ENCODE peak calls at places on chromosomes 3 and 15, in five cellular contexts. L is fibroblast of lung, D is H9, W is thoracic aorta, O is endodermal cell. B is an unnamed sample.

GRCh38 chr3:40387001-40387894 is at the start of gene ENTPD3:
- DNase-seq in L (peak), O (peak), D (peak), W (no peak), B (peak)

GRCh38 chr3:64575211-64575844 is 112.5 kb downstream of the ADAMTS9 start:
- DNase-seq in W (no peak), L (peak), O (peak), D (peak), B (peak)

GRCh38 chr3:105647047-105647446 is 221.8 kb downstream of the CBLB start:
- DNase-seq in L (peak), O (no peak), W (no peak), D (no peak), B (no peak)

GRCh38 chr3:127545711-127546457 is 44.6 kb downstream of the TPRA1 start:
- DNase-seq in L (no peak), W (no peak), O (no peak), D (no peak), B (no peak)

GRCh38 chr3:173089283-173089682 is 51.8 kb downstream of the SPATA16 start:
- DNase-seq in O (no peak), W (no peak), D (no peak), L (no peak), B (no peak)

GRCh38 chr3:170470063-170471006 is 51.7 kb downstream of the CLDN11 start:
- DNase-seq in O (no peak), L (peak), W (no peak), D (no peak), B (no peak)

GRCh38 chr3:184491011-184491576 is 70.5 kb upstream of the EPHB3 start:
- DNase-seq in W (no peak), O (peak), L (no peak), D (peak), B (no peak)

GRCh38 chr3:52245322-52246263 is at the start of gene PPM1M:
- DNase-seq in W (no peak), O (peak), D (peak), L (peak), B (no peak)

GRCh38 chr3:16147226-16147625 is 27.3 kb upstream of the GALNT15 start:
- DNase-seq in W (no peak), L (peak), D (no peak), O (peak), B (no peak)

GRCh38 chr15:81312790-81313543 is 11.0 kb downstream of the STARD5 start:
- DNase-seq in L (peak), D (no peak), O (no peak), W (peak), B (no peak)

GRCh38 chr15:33968224-33968623 is at the start of gene CHRM5:
- DNase-seq in W (no peak), O (no peak), D (no peak), L (no peak), B (no peak)

GRCh38 chr15:70440416-70441138 is 322.8 kb downstream of the UACA start:
- DNase-seq in L (no peak), O (no peak), W (no peak), D (no peak), B (no peak)

GRCh38 chr3:69411331-69411730 is 25.4 kb upstream of the FRMD4B start:
- DNase-seq in L (peak), W (no peak), D (no peak), O (no peak), B (no peak)

DNA sequence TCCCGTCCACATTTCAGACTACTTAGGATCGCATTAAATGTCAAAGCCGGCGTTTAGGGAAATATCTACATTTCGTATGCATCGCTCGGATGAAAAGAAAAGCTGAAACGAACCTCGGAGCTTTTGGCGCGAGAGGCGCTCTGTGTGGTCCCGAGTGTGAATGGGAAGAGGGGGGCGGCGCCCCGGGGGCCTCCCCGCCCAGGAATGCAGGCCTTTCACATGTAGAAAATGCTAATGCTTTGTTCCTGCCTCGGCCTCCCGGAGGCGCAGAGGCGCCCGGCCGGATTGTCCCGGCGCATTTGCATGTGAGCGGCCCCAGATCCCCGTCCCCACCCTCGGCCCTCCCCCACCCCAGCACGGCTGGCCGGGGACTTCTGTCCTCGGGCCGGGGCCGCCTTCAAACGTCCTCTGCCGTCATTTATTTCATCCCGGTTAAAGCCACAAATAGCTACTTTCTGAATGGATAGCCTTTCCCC is 37.0 kb upstream of the TRIM71 start:
- DNase-seq in W (no peak), O (peak), D (peak), L (peak), B (peak)
- TF ChIP-seq CTCF in W (no peak), O (peak), D (no peak), L (no peak), B (peak)

GRCh38 chr3:124885466-124886167 is 1.5 kb downstream of the ITGB5 start:
- DNase-seq in O (no peak), L (peak), D (peak), W (no peak), B (no peak)

GRCh38 chr3:124887177-124887995 is at the start of gene ITGB5:
- DNase-seq in W (peak), D (peak), L (peak), O (peak), B (peak)

GRCh38 chr3:124888482-124889441 is 1.6 kb upstream of the ITGB5 start:
- DNase-seq in L (no peak), O (peak), D (peak), W (no peak), B (no peak)

GRCh38 chr3:124887996-124888298 is 782 bp upstream of the ITGB5 start:
- DNase-seq in O (peak), D (no peak), W (no peak), L (no peak), B (no peak)

GRCh38 chr3:124886168-124887051 is 755 bp downstream of the ITGB5 start:
- DNase-seq in O (peak), D (peak), L (peak), W (no peak), B (peak)
- TF ChIP-seq CTCF in O (peak), D (no peak), L (no peak), W (no peak), B (no peak)

DNA sequence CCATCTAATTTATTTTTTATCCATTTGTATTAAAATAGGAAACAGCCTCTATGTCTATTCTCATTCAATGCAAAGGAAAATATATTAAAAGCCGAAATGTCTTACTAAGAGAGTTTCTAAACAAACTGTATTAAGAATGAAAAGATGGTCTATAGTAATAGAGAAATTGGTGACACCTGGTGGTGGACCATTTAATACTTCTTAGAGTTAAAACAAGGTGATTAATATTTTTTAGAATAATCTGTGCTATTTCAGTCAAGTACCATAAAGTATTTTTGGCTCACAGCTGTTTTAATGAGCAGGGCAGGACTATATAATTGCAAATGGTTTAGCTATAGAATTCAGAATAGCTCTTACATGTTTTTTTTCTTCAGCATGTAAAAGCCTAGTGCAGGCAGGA is 55.7 kb downstream of the SYNPR start:
- DNase-seq in L (no peak), D (no peak), O (no peak), W (no peak), B (no peak)
- TF ChIP-seq CTCF in L (no peak), D (peak), O (peak), W (no peak), B (no peak)

GRCh38 chr3:55675478-55675877 is 188.4 kb upstream of the WNT5A start:
- DNase-seq in L (no peak), W (no peak), D (no peak), O (no peak), B (no peak)
- TF ChIP-seq CTCF in L (no peak), W (no peak), D (no peak), O (peak), B (no peak)

GRCh38 chr15:87672309-87672897 is 584.1 kb downstream of the NTRK3 start:
- DNase-seq in L (peak), D (peak), O (peak), W (no peak), B (peak)
- TF ChIP-seq CTCF in L (peak), D (peak), O (peak), W (peak), B (peak)

GRCh38 chr15:62549345-62549970 is 384.4 kb upstream of the C2CD4B start:
- DNase-seq in L (no peak), O (peak), D (no peak), W (no peak), B (peak)
- TF ChIP-seq CTCF in L (peak), O (peak), D (peak), W (no peak), B (peak)

GRCh38 chr15:23467110-23467600 is 20.1 kb upstream of the GOLGA6L2 start:
- DNase-seq in O (no peak), W (no peak), L (peak), D (no peak), B (no peak)
- TF ChIP-seq CTCF in O (peak), W (peak), L (no peak), D (peak), B (peak)

DNA sequence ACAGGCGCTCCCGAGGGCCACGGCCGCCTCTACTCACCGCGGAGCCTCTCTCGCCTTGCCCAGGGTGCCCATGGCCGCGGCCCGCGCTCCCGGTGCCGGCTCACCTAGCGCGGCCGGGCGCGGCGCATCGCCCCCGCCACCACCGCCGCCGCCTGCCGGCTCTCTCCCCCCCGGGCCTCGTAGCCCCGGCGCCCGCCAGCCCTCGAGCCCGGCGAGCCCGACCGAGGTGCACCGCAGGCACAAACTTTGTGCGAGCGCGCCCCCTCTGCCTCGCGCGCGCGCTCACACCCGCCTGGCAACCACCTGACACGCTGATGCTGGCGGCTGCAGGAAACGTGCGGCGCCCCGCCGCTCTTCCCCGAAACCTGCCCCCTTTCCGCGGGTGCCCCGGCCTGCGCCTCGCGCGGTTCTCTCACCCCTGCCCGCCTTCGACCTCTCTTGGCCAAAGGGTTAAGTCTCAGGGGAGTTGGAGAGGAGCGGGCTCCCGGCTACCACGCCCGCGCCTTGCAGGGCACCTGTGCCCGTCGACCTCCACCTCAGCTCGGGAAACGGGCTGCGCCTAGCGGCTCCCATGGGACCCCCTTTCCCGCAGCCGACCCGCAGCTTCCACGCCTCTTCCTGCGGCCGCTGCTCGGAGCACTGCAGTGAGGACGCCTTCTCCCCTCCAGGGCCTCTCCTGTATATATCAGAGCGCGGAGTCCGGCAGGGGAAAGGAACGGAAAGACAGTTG is at the start of gene RASGRP1:
- DNase-seq in W (no peak), O (peak), D (peak), L (peak), B (peak)
- TF ChIP-seq CTCF in W (no peak), O (no peak), D (no peak), L (no peak), B (peak)

DNA sequence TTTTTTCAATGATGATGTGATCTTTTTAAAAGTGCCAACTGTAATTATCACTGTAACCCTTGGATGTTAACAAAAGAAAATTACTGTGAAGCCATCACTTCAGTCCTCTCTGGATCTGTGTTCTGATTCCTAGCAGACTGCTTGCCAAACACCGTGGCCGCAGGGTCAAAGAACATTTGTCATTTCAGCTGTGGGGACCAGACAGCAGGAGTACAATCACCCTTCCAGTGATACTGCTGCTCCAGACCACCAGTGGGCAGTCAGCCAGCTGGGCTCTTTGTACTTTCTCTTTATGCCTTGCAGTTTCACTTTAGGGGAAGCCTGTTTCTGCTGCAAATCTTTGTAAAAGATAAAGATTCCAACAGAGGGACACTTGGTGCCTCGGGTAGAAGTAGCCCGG is 770.0 kb downstream of the GRM7 start:
- DNase-seq in L (peak), D (no peak), O (no peak), W (no peak), B (no peak)
- TF ChIP-seq CTCF in L (no peak), D (no peak), O (peak), W (no peak), B (peak)